ENCODE peak calls at places on chromosomes 2 and 18, in seven cellular contexts. A, H, Q, O, R, B and U are unnamed samples. For H3K4me1, the result is how much of the 10 kb centered on the place peaks cover.

GRCh38 chr2:183093857-183094657 is 15.5 kb downstream of the DUSP19 start:
- DNase-seq in Q (no peak), R (no peak), H (no peak), A (peak), O (no peak), B (peak), U (no peak)

GRCh38 chr2:147177449-147177848 is 667.4 kb upstream of the ACVR2A start:
- DNase-seq in O (no peak), R (no peak), Q (no peak), H (no peak), A (no peak), B (peak), U (no peak)

GRCh38 chr2:149383340-149383739 is 53.0 kb downstream of the LYPD6 start:
- DNase-seq in A (peak), R (no peak), Q (no peak), H (no peak), O (no peak), B (peak), U (no peak)

GRCh38 chr18:43893001-43893637 is 615.8 kb upstream of the SYT4 start:
- DNase-seq in H (no peak), R (no peak), B (peak), Q (no peak), A (peak), O (no peak), U (no peak)

GRCh38 chr2:31137211-31138036 is 816 bp downstream of the GALNT14 start:
- DNase-seq in R (peak), Q (no peak), A (no peak), B (peak), H (peak), O (peak), U (no peak)

GRCh38 chr2:178450574-178451429 is at the start of the genes PJVK and PRKRA:
- DNase-seq in B (peak), O (peak), Q (peak), R (peak), A (peak), H (peak), U (peak)

GRCh38 chr2:207311316-207312005 is 145.7 kb upstream of the KLF7 start:
- DNase-seq in Q (no peak), O (peak), H (no peak), B (peak), R (peak), A (peak), U (no peak)

GRCh38 chr2:62349788-62350187 is 153.9 kb downstream of the B3GNT2 start:
- DNase-seq in B (no peak), R (no peak), O (no peak), H (no peak), A (no peak), Q (no peak), U (no peak)

GRCh38 chr2:174546519-174547506 is 50.8 kb downstream of the WIPF1 start:
- DNase-seq in A (peak), O (peak), Q (no peak), R (peak), B (peak), H (peak), U (peak)

GRCh38 chr2:191486584-191487320 is 191.2 kb upstream of the NABP1 start:
- DNase-seq in A (peak), O (no peak), B (peak), Q (no peak), R (no peak), H (no peak), U (no peak)

GRCh38 chr2:236177967-236178909 is 10.1 kb upstream of the GBX2 start:
- DNase-seq in Q (peak), R (peak), O (peak), B (peak), A (peak), H (no peak), U (peak)

GRCh38 chr2:236177604-236177966 is 9.4 kb upstream of the GBX2 start:
- DNase-seq in B (peak), Q (peak), H (no peak), O (peak), A (peak), R (peak), U (no peak)

GRCh38 chr2:236176951-236177350 is 8.8 kb upstream of the GBX2 start:
- DNase-seq in B (no peak), Q (no peak), O (no peak), A (no peak), R (no peak), H (no peak), U (no peak)

GRCh38 chr2:236174608-236175001 is 6.4 kb upstream of the GBX2 start:
- DNase-seq in R (peak), H (no peak), B (no peak), Q (no peak), O (no peak), A (no peak), U (no peak)

GRCh38 chr2:236176417-236176816 is 8.2 kb upstream of the GBX2 start:
- DNase-seq in O (peak), H (peak), R (peak), A (peak), B (peak), Q (peak), U (no peak)
- H3K4me1 ChIP-seq in O (under half), H (under half), R (under half), A (under half), B (under half), Q (under half), U (under half)

GRCh38 chr2:197210450-197210849 is 100.1 kb downstream of the ANKRD44 start:
- DNase-seq in Q (no peak), B (no peak), H (no peak), A (no peak), O (no peak), R (peak), U (no peak)
- H3K4me1 ChIP-seq in Q (under half), B (under half), H (half or more), A (under half), O (under half), R (under half), U (under half)

DNA sequence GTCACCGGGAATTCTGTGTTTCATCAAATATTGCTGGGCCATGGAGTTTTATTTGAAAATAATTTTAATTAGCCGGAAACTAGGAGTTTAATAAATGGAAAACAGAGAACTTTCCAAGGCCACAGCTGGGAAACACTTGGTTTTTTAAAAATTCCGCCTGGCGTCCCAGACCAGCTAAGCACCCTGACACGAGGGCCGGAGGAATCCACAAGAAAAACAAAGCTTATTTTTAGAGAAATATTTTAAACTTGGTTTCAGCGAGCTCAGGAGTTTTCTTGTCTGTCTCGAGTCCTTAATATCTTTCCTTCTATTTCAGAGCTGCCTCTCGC is 8.2 kb downstream of the ZFP36L2 start:
- DNase-seq in R (no peak), O (no peak), H (no peak), A (peak), Q (no peak), B (peak), U (no peak)
- H3K4me1 ChIP-seq in R (under half), O (under half), H (half or more), A (under half), Q (half or more), B (under half), U (under half)

DNA sequence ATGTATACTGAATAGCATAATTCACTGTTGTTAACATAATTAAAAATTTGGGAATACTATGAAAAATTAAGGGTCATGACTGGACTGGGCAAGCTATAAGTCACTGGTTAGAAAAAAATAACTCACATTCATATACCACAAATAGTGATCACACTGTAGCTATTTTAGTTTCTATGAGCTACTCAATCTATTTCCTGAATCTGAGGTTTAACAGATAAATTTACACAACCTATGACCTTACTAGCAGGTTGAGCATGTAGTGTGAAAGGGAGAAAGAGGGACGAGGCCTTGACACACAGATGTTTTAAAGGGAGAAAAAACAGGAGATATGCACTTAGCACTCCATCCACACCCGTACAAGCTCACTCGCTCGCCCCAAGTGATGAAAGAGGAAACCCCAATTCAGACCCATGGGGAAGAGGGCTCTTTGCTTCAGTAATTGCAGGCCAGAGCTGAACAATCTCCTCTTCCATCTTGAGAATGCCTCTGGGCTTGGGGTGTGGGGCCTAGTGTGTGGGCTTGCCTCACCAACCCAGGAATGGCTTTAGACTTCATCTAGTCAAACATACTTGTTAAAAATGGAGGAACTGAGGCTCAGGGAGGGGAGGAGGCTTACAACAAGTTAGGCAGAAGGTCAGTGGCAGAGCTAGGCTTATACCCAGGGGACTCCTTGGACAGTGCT is 10.7 kb downstream of the CYRIA start:
- DNase-seq in B (no peak), A (no peak), R (no peak), Q (no peak), H (peak), O (no peak), U (no peak)
- H3K4me1 ChIP-seq in B (under half), A (under half), R (under half), Q (under half), H (half or more), O (under half), U (under half)

GRCh38 chr2:101731221-101732054 is 33.9 kb downstream of the MAP4K4 start:
- DNase-seq in B (no peak), Q (no peak), O (no peak), H (no peak), A (no peak), R (no peak), U (no peak)

GRCh38 chr2:101732199-101732598 is 34.7 kb downstream of the MAP4K4 start:
- DNase-seq in B (peak), H (no peak), A (no peak), O (no peak), R (no peak), Q (no peak), U (no peak)

GRCh38 chr2:101732773-101733256 is 35.3 kb downstream of the MAP4K4 start:
- DNase-seq in H (no peak), Q (no peak), B (no peak), R (no peak), A (no peak), O (no peak), U (no peak)

GRCh38 chr2:101728865-101729264 is 31.4 kb downstream of the MAP4K4 start:
- DNase-seq in A (no peak), Q (no peak), H (no peak), R (no peak), O (no peak), B (no peak), U (no peak)

DNA sequence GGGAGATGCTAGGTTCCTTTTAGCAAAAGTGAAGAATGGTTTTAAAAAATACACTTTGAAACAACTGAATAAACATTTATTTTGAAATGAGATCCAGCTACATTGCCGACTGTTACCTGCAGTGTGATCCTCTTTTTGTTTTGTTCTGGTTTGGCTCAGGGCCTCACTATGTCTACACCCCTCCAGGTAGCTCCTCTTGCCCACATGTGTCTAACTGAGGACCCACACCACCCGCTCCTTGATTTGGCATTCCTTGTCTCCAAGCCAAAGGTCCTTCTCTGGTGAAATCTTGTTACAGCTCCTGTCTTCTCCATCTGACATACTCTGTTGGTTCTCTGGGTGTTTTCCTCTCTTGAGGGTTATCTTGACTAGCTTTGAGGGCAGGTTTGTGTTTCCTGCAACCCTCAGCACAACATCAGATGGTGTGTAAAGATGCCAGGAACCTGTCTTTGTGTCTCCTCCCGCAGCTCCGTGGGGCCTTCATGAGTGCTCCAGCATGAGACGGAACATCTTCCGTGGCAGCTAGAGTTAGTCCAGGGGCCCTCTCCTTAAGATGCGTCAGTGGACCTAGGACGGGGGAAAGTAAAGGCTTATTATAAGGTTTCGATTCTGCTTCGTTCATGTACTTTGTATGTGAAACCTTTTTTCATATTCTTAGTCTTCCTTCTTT is 32.1 kb downstream of the MAP4K4 start:
- DNase-seq in R (no peak), Q (no peak), O (no peak), A (no peak), H (no peak), B (no peak), U (no peak)
- H3K4me1 ChIP-seq in R (under half), Q (under half), O (under half), A (under half), H (under half), B (under half), U (under half)

GRCh38 chr2:28364611-28365010 is 28.0 kb upstream of the FOSL2 start:
- DNase-seq in H (no peak), O (no peak), Q (no peak), A (peak), B (peak), R (peak), U (no peak)
- H3K4me1 ChIP-seq in H (under half), O (under half), Q (under half), A (under half), B (under half), R (under half), U (under half)

GRCh38 chr2:121429927-121430511 is 100.7 kb upstream of the RNU4ATAC start:
- DNase-seq in Q (no peak), R (no peak), O (no peak), B (no peak), H (no peak), A (no peak), U (peak)

GRCh38 chr2:121429119-121429903 is 101.4 kb upstream of the RNU4ATAC start:
- DNase-seq in O (no peak), B (no peak), A (peak), Q (no peak), R (no peak), H (no peak), U (peak)

GRCh38 chr2:121431214-121431613 is 99.5 kb upstream of the RNU4ATAC start:
- DNase-seq in O (no peak), Q (no peak), B (no peak), H (no peak), A (no peak), R (no peak), U (no peak)

DNA sequence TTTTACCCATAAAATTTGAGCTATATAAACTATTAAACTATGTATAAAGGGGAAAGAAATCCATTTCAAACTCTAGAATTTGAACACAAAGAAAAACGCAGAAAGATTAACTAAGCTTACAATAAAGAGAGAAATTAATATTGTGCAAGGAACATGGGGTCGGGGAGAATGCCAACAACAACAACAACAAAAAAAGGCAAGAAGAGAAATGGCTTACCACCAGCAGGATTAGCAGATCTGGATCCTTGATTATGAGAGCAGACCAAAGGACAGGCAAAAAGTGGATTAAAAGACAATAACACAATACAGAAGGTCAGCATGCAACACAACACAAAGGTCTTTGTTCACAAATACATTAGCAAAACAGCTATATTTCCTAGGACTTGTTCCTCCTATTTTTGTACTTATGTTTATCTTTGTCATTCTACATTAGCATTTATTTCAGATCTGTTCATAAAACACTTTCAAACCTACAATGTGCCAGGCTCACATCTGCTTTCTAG is 103.4 kb upstream of the RNU4ATAC start:
- DNase-seq in O (no peak), A (no peak), H (no peak), R (no peak), B (no peak), Q (peak), U (no peak)
- H3K4me1 ChIP-seq in O (under half), A (under half), H (under half), R (under half), B (under half), Q (under half), U (under half)

GRCh38 chr2:119704670-119705120 is 25.7 kb downstream of the TMEM177 start:
- DNase-seq in Q (no peak), B (no peak), R (no peak), O (no peak), A (peak), H (no peak), U (no peak)
- H3K4me1 ChIP-seq in Q (under half), B (under half), R (under half), O (under half), A (under half), H (under half), U (under half)